ENCODE peak calls at places on chromosomes 13 and 19, in five cellular contexts. T, U, B, R and G are unnamed samples.

GRCh38 chr19:18156841-18157464 is 4.0 kb downstream of the PIK3R2 start:
- DNase-seq in T (no peak), U (no peak), B (no peak), R (peak), G (peak)

GRCh38 chr19:9018163-9018875 is 8.1 kb upstream of the MUC16 start:
- DNase-seq in T (no peak), U (no peak), B (no peak), R (no peak), G (no peak)

GRCh38 chr19:58325623-58326022 is 1.2 kb upstream of the ZSCAN22 start:
- DNase-seq in T (no peak), U (no peak), B (no peak), R (no peak), G (no peak)

GRCh38 chr13:36275190-36276002 is 22.2 kb downstream of the CCDC169 start:
- DNase-seq in T (no peak), U (peak), B (no peak), R (peak), G (peak)

GRCh38 chr13:25213716-25214115 is 41.6 kb upstream of the AMER2 start:
- DNase-seq in T (no peak), U (no peak), B (no peak), R (no peak), G (no peak)

GRCh38 chr19:55487884-55488687 is at the start of gene SSC5D:
- DNase-seq in T (no peak), U (no peak), B (no peak), R (peak), G (no peak)

GRCh38 chr19:29260477-29261317 is 47.7 kb upstream of the UQCRFS1 start:
- DNase-seq in T (no peak), U (peak), B (no peak), R (peak), G (peak)

GRCh38 chr13:25890671-25891212 is 161.1 kb downstream of the SHISA2 start:
- DNase-seq in T (no peak), U (no peak), B (no peak), R (no peak), G (no peak)

GRCh38 chr19:50432658-50433057 is at the start of gene MYBPC2:
- DNase-seq in T (no peak), U (no peak), B (no peak), R (no peak), G (no peak)

GRCh38 chr19:12603714-12604113 is 6.9 kb downstream of the ZNF490 start:
- DNase-seq in T (peak), U (no peak), B (peak), R (no peak), G (no peak)

GRCh38 chr13:52665325-52665724 is 12.7 kb downstream of the SUGT1 start:
- DNase-seq in T (no peak), U (no peak), B (peak), R (peak), G (peak)

GRCh38 chr13:92952161-92952560 is 274.4 kb upstream of the GPC6 start:
- DNase-seq in T (no peak), U (no peak), B (no peak), R (peak), G (no peak)

GRCh38 chr13:105278797-105279425 is 1256.6 kb downstream of the EFNB2 start:
- DNase-seq in T (no peak), U (peak), B (no peak), R (no peak), G (no peak)

GRCh38 chr13:21476893-21477472 is 17.9 kb upstream of the ZDHHC20 start:
- DNase-seq in T (peak), U (peak), B (peak), R (peak), G (peak)